ENCODE peak calls at places on chromosome 11, in four cellular contexts. B is pancreas; R is CD8-positive, alpha-beta memory T cell; E is A549. C is an unnamed sample. For H3K4me1, the result is how much of the 10 kb centered on the place peaks cover.

GRCh38 chr11:69700278-69701140 is 3.3 kb downstream of the FGF19 start:
- DNase-seq in B (peak), R (no peak), E (peak), C (peak)

GRCh38 chr11:12087075-12087775 is 23.2 kb upstream of the MICAL2 start:
- DNase-seq in B (no peak), R (peak), E (no peak), C (no peak)

GRCh38 chr11:85685131-85685819 is 720 bp downstream of the CCDC89 start:
- DNase-seq in B (no peak), R (no peak), E (no peak), C (no peak)

GRCh38 chr11:20051783-20052399 is 108.4 kb downstream of the DBX1 start:
- DNase-seq in B (no peak), R (no peak), E (no peak), C (no peak)

GRCh38 chr11:115421338-115422012 is 82.7 kb downstream of the CADM1 start:
- DNase-seq in B (no peak), R (no peak), E (no peak), C (no peak)

GRCh38 chr11:12189543-12190235 is 79.3 kb downstream of the MICAL2 start:
- DNase-seq in B (no peak), R (peak), E (no peak), C (no peak)

GRCh38 chr11:36431429-36432092 is 78.5 kb downstream of the TRAF6 start:
- DNase-seq in B (no peak), R (no peak), E (peak), C (no peak)

GRCh38 chr11:133078591-133079179 is 453.6 kb downstream of the OPCML start:
- DNase-seq in B (peak), R (no peak), E (peak), C (peak)

GRCh38 chr11:44886765-44887164 is 63.9 kb downstream of the TP53I11 start:
- DNase-seq in B (no peak), R (no peak), E (no peak), C (no peak)

GRCh38 chr11:78008174-78008573 is 13.7 kb upstream of the INTS4 start:
- DNase-seq in B (no peak), R (no peak), E (no peak), C (no peak)

DNA sequence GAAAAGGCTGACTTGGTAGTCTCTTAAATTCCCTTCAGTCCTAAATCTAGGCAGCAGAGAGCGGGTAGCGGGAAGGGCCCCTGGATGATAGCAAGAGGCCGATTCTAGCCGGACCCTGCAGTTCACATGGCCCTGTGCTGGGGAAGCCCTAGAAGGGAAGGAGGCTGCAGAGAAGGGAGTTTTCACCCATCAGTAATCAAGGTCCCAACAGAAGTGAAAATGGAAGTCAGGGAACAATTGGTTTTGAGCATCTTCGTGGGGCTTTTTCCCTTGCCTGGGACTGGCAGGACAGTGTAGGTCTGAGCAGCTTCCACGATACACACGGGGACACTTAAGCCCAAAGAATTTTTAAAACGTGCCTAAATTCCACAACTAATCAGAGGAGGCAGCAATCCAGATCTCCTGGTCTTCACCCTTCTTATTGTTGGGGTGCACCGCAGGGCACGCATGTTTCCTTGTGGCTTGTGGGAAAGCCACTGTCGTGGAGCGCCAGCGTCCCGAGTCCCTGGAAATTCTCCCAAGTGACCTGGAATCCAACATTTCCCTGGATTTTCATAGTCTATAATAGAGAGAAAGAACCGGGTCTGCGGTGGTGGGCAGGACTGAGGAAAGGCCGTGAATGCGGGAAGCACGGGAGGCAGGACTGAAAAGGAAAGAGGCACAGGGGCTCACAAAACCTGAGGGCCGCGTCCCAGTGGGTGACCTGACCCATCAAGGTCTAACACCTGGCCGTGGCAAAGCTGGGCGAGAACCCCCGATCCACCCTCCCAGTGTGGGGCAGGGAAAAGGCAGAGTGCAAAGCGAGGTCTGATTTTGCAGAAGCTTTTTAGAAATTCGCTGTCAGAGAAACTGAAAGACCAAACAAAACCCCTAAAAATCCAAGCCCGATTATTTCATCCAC is 832 bp upstream of the OAF start:
- DNase-seq in B (no peak), R (no peak), E (no peak), C (peak)
- H3K4me1 ChIP-seq in B (under half), R (under half), E (under half), C (under half)

GRCh38 chr11:2382129-2382517 is 5.0 kb downstream of the CD81 start:
- DNase-seq in B (no peak), R (no peak), E (no peak), C (no peak)
- H3K4me1 ChIP-seq in B (under half), R (half or more), E (under half), C (under half)

GRCh38 chr11:118873804-118874203 is 9.9 kb upstream of the CXCR5 start:
- DNase-seq in B (no peak), R (no peak), E (no peak), C (no peak)

GRCh38 chr11:118872403-118872821 is 11.3 kb upstream of the CXCR5 start:
- DNase-seq in B (no peak), R (peak), E (no peak), C (no peak)

GRCh38 chr11:118877487-118878173 is 6.1 kb upstream of the CXCR5 start:
- DNase-seq in B (no peak), R (no peak), E (no peak), C (no peak)

GRCh38 chr11:118878187-118878586 is 5.5 kb upstream of the CXCR5 start:
- DNase-seq in B (no peak), R (no peak), E (no peak), C (no peak)

DNA sequence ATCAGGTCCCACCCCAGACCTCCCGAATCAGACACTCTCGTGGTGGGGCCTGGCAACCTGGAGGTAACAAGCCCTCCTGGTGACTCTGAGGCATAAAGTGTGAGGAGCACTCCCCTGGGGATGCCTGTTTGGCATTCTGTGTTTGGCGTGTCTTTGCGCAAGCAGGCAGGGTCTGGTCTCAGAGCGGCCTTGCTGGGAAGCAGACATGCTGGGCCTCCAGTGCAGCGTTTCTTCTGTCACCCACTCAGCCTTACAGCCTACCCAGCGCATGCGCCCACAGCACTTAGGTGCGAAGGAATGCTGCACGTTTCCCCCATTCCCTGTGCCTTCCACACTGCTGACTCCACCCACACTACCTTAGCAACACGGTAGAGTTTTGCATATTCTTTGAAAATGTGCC is 7.4 kb upstream of the CXCR5 start:
- DNase-seq in B (no peak), R (no peak), E (no peak), C (no peak)
- H3K4me1 ChIP-seq in B (under half), R (half or more), E (under half), C (under half)

DNA sequence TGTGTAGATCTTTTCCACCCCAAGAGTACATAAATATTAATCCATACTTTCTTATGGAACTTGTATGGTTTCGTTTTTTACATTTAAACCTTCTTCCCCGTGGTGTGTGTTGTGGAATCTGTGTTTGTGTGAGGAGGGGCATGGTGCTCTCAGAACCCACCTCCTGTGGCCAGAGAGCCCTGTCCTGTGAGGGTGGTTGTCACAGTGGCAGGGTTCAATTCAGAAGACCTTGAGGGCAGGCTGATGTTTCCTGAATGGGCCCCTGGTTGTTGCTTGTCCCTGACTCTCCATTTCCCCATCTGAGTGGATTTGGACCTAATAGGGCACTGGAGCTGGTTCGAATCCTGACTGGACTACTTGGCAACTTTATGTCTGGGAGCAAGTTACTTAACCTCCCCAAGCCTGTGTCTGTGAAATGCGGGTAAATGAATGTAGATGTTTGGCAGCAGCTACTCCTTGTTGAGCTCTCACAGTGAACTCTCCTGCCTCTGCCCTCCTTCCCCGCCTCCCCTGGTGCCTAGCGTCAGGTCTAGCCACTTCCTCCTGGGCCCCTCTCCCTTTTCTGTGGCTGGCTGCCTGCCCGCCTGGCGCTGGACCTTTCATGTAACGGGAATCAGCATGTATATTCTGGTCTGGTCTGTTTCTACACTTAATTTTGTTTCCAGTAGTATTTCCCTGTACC is 7.3 kb downstream of the NEAT1 start:
- DNase-seq in B (peak), R (no peak), E (no peak), C (no peak)
- H3K4me1 ChIP-seq in B (under half), R (half or more), E (half or more), C (half or more)

GRCh38 chr11:7522546-7522945 is 8.7 kb downstream of the PPFIBP2 start:
- DNase-seq in B (no peak), R (no peak), E (no peak), C (no peak)

GRCh38 chr11:7520981-7521487 is 7.2 kb downstream of the PPFIBP2 start:
- DNase-seq in B (no peak), R (no peak), E (no peak), C (no peak)

GRCh38 chr11:7520011-7520942 is 6.5 kb downstream of the PPFIBP2 start:
- DNase-seq in B (no peak), R (no peak), E (no peak), C (no peak)

GRCh38 chr11:7523416-7524210 is 9.8 kb downstream of the PPFIBP2 start:
- DNase-seq in B (no peak), R (no peak), E (no peak), C (no peak)

DNA sequence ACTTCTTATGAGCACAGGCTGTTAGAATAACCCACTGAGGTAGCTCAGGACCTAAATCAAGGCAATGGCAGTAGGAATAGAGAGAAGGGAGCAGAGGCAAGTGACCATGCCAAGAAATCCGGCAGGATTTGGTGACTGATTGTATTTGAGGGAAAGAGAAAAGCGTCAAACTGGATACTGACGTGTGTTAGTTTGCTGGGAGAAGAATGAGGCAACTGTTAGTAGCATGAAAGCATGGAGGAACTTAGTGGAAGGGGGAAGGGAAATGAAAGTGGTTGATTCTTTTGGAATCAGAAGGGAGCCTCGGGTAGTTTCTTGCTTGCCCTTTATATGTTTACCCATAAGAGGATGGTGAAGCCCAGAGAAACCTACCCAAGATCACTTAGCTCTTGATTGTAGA is 8.3 kb downstream of the PPFIBP2 start:
- DNase-seq in B (no peak), R (no peak), E (no peak), C (no peak)
- H3K4me1 ChIP-seq in B (under half), R (under half), E (under half), C (under half)